ENCODE peak calls at places on chromosomes 13 and 19, in four cellular contexts. One of them, this sample, is unnamed. For H3K36me3 and H3K27me3, the result is how much of the 10 kb centered on the place peaks cover.

GRCh38 chr13:51148952-51149573 is 38.0 kb upstream of the C13orf42 start:
- DNase-seq in osteoblast: no peak
- DNase-seq in colonic mucosa: no peak
- DNase-seq in Karpas-422: peak
- DNase-seq in this sample: peak

GRCh38 chr19:52959613-52960295 is 2.9 kb downstream of the ZNF816 start:
- DNase-seq in colonic mucosa: no peak
- DNase-seq in Karpas-422: no peak
- DNase-seq in osteoblast: no peak
- DNase-seq in this sample: no peak

GRCh38 chr13:50129923-50130685 is 114.9 kb downstream of the KCNRG start:
- DNase-seq in Karpas-422: peak
- DNase-seq in osteoblast: peak
- DNase-seq in colonic mucosa: peak
- DNase-seq in this sample: peak

GRCh38 chr19:54952591-54953344 is 5.4 kb upstream of the NLRP7 start:
- DNase-seq in osteoblast: peak
- DNase-seq in colonic mucosa: no peak
- DNase-seq in Karpas-422: no peak
- DNase-seq in this sample: no peak

GRCh38 chr19:46630806-46631205 is 5.2 kb downstream of the GNG8 start:
- DNase-seq in Karpas-422: no peak
- DNase-seq in osteoblast: no peak
- DNase-seq in colonic mucosa: no peak
- DNase-seq in this sample: no peak

GRCh38 chr19:41223431-41224234 is 4.6 kb downstream of the AXL start:
- DNase-seq in Karpas-422: no peak
- DNase-seq in colonic mucosa: no peak
- DNase-seq in osteoblast: peak
- DNase-seq in this sample: peak

GRCh38 chr13:52879950-52880650 is 31.7 kb upstream of the PCDH8 start:
- DNase-seq in colonic mucosa: no peak
- DNase-seq in Karpas-422: no peak
- DNase-seq in osteoblast: no peak
- DNase-seq in this sample: peak

GRCh38 chr13:90686438-90686837 is 661.0 kb upstream of the MIR17HG start:
- DNase-seq in colonic mucosa: no peak
- DNase-seq in Karpas-422: no peak
- DNase-seq in osteoblast: peak
- DNase-seq in this sample: no peak

GRCh38 chr19:11552666-11553372 is 6.2 kb downstream of the ELOF1 start:
- DNase-seq in osteoblast: peak
- DNase-seq in colonic mucosa: no peak
- DNase-seq in Karpas-422: no peak
- DNase-seq in this sample: no peak

GRCh38 chr13:51737609-51738008 is 66.4 kb downstream of the DHRS12 start:
- DNase-seq in osteoblast: no peak
- DNase-seq in Karpas-422: no peak
- DNase-seq in colonic mucosa: no peak
- DNase-seq in this sample: no peak

GRCh38 chr13:97275265-97275664 is 53.1 kb downstream of the MBNL2 start:
- DNase-seq in osteoblast: no peak
- DNase-seq in colonic mucosa: no peak
- DNase-seq in Karpas-422: no peak
- DNase-seq in this sample: no peak

GRCh38 chr13:47480121-47480520 is 521.0 kb downstream of the SUCLA2 start:
- DNase-seq in colonic mucosa: no peak
- DNase-seq in osteoblast: no peak
- DNase-seq in Karpas-422: no peak
- DNase-seq in this sample: no peak

GRCh38 chr13:52104624-52105023 is 24.2 kb downstream of the NEK5 start:
- DNase-seq in colonic mucosa: no peak
- DNase-seq in Karpas-422: no peak
- DNase-seq in osteoblast: no peak
- DNase-seq in this sample: no peak

GRCh38 chr19:28956421-28956820 is 256.5 kb downstream of the UQCRFS1 start:
- DNase-seq in osteoblast: no peak
- DNase-seq in Karpas-422: no peak
- DNase-seq in colonic mucosa: no peak
- DNase-seq in this sample: no peak

GRCh38 chr13:112444001-112444311 is 67.8 kb downstream of the SPACA7 start:
- DNase-seq in Karpas-422: peak
- DNase-seq in osteoblast: peak
- DNase-seq in colonic mucosa: peak
- DNase-seq in this sample: peak
- H3K36me3 ChIP-seq in Karpas-422: under half
- H3K36me3 ChIP-seq in osteoblast: under half
- H3K36me3 ChIP-seq in colonic mucosa: under half
- H3K36me3 ChIP-seq in this sample: under half

DNA sequence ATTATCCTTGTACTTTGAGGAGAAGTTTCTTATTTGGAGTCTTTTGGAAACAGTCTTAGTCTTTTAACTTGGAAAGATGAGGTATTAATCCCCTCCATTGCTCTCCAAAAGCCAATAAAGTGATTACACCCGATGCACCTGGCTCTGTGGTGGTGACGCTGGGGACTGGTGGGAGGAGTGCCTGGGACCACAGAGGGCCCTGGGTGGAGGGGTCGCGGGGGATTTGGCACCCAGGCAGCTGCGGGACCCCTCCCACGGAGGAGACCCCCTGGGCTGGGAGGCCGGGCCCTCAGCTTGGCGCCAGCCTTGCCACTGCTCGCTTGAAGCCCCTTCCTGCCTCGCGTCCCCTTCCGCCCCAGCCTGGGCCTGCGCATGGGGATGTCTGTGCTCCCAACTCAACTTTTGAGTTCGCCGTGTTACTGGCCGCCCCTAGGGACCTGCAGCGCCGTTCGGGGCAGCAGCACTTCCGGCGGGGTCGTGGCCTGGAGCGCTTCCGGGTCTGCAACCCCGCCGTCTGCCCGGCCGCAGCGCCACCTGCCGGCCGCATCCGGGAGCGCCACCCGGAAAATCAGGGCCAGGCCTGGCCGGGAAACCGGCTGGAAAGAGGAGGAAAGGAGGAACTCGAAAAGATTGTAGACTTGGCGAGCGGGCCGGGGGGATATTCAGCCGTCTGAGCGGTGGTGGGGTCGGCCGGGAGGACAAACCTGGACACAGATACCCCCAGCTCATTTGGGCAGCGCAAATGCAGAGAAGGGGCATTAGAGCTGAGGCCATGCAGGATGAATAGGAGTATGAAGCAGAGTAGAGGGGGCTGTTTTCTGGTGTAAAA is 8.4 kb downstream of the PEAK3 start:
- DNase-seq in colonic mucosa: peak
- DNase-seq in osteoblast: peak
- DNase-seq in Karpas-422: peak
- DNase-seq in this sample: peak
- H3K4me3 ChIP-seq in colonic mucosa: peak
- H3K4me3 ChIP-seq in osteoblast: peak
- H3K4me3 ChIP-seq in Karpas-422: peak
- H3K4me3 ChIP-seq in this sample: peak

GRCh38 chr19:7913652-7914051 is 978 bp upstream of the TGFBR3L start:
- DNase-seq in colonic mucosa: no peak
- DNase-seq in Karpas-422: no peak
- DNase-seq in osteoblast: peak
- DNase-seq in this sample: no peak

GRCh38 chr19:7914099-7914498 is 531 bp upstream of the TGFBR3L start:
- DNase-seq in Karpas-422: no peak
- DNase-seq in colonic mucosa: no peak
- DNase-seq in osteoblast: peak
- DNase-seq in this sample: no peak

GRCh38 chr19:7912697-7913564 is 1.7 kb upstream of the TGFBR3L start:
- DNase-seq in Karpas-422: no peak
- DNase-seq in colonic mucosa: no peak
- DNase-seq in osteoblast: peak
- DNase-seq in this sample: no peak

GRCh38 chr19:7915250-7916136 is 863 bp downstream of the TGFBR3L start:
- DNase-seq in Karpas-422: no peak
- DNase-seq in osteoblast: peak
- DNase-seq in colonic mucosa: no peak
- DNase-seq in this sample: no peak

GRCh38 chr19:7914598-7915045 is at the start of gene TGFBR3L:
- DNase-seq in Karpas-422: no peak
- DNase-seq in osteoblast: peak
- DNase-seq in colonic mucosa: no peak
- DNase-seq in this sample: no peak
- H3K27me3 ChIP-seq in Karpas-422: under half
- H3K27me3 ChIP-seq in osteoblast: under half
- H3K27me3 ChIP-seq in colonic mucosa: under half
- H3K27me3 ChIP-seq in this sample: under half

DNA sequence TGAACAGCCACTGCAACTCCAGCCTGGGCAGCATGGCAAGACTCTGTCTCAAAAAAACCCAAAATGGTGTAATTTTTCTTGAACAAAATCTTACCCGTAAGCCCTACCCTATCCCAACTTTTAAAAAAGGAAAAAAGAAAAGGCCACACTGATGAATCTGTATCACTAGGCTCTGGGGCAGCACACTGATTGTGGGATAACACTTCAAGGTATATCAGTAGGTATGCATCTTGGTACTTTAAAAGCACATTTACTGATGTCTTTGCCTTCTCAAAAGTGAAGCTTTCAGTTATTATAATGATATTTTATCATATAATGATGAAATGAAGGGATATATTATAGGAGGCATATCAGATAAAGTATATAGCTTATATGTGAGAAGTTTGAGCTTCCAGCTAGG is 24.3 kb downstream of the ZNF112 start:
- DNase-seq in osteoblast: no peak
- DNase-seq in Karpas-422: no peak
- DNase-seq in colonic mucosa: no peak
- DNase-seq in this sample: no peak
- H3K36me3 ChIP-seq in osteoblast: half or more
- H3K36me3 ChIP-seq in Karpas-422: under half
- H3K36me3 ChIP-seq in colonic mucosa: under half
- H3K36me3 ChIP-seq in this sample: under half

GRCh38 chr19:39446365-39447084 is 1.1 kb downstream of the SUPT5H start:
- DNase-seq in colonic mucosa: no peak
- DNase-seq in osteoblast: peak
- DNase-seq in Karpas-422: no peak
- DNase-seq in this sample: peak
- H3K4me3 ChIP-seq in colonic mucosa: peak
- H3K4me3 ChIP-seq in osteoblast: peak
- H3K4me3 ChIP-seq in Karpas-422: peak
- H3K4me3 ChIP-seq in this sample: peak

DNA sequence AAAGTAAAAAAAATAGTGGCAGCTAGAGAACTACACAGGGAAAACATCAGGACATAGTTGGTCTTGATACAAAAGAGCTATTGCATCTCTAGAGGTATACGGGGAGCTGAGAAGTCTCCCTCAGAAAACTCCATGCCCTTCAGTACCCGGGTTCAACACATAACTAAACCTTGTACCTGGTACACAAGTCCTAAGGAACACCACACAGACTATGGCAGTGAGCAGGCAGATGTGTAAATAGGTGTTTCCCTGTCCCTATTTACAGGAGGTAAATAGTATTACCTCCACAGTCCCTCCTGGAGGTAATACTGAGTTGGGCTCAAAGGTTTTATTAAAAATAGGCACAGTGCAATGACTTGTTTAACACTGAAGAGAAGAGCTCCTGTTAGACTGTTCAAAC is 5.9 kb downstream of the FGF14 start:
- DNase-seq in Karpas-422: no peak
- DNase-seq in osteoblast: no peak
- DNase-seq in colonic mucosa: no peak
- DNase-seq in this sample: no peak
- H3K27me3 ChIP-seq in Karpas-422: under half
- H3K27me3 ChIP-seq in osteoblast: under half
- H3K27me3 ChIP-seq in colonic mucosa: under half
- H3K27me3 ChIP-seq in this sample: under half

GRCh38 chr13:32136061-32136460 is 104.5 kb downstream of the FRY start:
- DNase-seq in osteoblast: no peak
- DNase-seq in Karpas-422: no peak
- DNase-seq in colonic mucosa: no peak
- DNase-seq in this sample: no peak

GRCh38 chr13:32135655-32136054 is 104.1 kb downstream of the FRY start:
- DNase-seq in Karpas-422: no peak
- DNase-seq in colonic mucosa: no peak
- DNase-seq in osteoblast: no peak
- DNase-seq in this sample: no peak

GRCh38 chr13:32136716-32137115 is 105.1 kb downstream of the FRY start:
- DNase-seq in osteoblast: no peak
- DNase-seq in Karpas-422: no peak
- DNase-seq in colonic mucosa: no peak
- DNase-seq in this sample: no peak

GRCh38 chr13:32134991-32135390 is 103.4 kb downstream of the FRY start:
- DNase-seq in osteoblast: no peak
- DNase-seq in colonic mucosa: no peak
- DNase-seq in Karpas-422: no peak
- DNase-seq in this sample: no peak

GRCh38 chr13:32134241-32134801 is 102.7 kb downstream of the FRY start:
- DNase-seq in osteoblast: no peak
- DNase-seq in Karpas-422: no peak
- DNase-seq in colonic mucosa: no peak
- DNase-seq in this sample: no peak
- H3K36me3 ChIP-seq in osteoblast: under half
- H3K36me3 ChIP-seq in Karpas-422: under half
- H3K36me3 ChIP-seq in colonic mucosa: under half
- H3K36me3 ChIP-seq in this sample: under half